ENCODE peak calls at places on chromosomes 6 and 20, in eight cellular contexts. E is H1, Q is SJSA1, D is bronchial epithelial cell, B is spleen, F is aorta, Y is GM06990, H is Caco-2. S is an unnamed sample. For H3K36me3, the result is how much of the 10 kb centered on the place peaks cover.

GRCh38 chr6:142015011-142015410 is 117.7 kb upstream of the GJE1 start:
- DNase-seq in F (no peak), B (no peak), Y (no peak), D (no peak), E (no peak), H (no peak), Q (no peak), S (no peak)

GRCh38 chr20:48524582-48524981 is 303.2 kb downstream of the PREX1 start:
- DNase-seq in Q (no peak), H (no peak), D (no peak), B (no peak), E (peak), Y (no peak), F (no peak), S (no peak)

GRCh38 chr6:10976571-10976970 is 67.5 kb downstream of the ELOVL2 start:
- DNase-seq in Y (no peak), F (no peak), Q (no peak), E (no peak), D (no peak), H (no peak), B (no peak), S (no peak)

GRCh38 chr20:53652859-53653520 is 59.4 kb upstream of the ZNF217 start:
- DNase-seq in E (no peak), B (no peak), Y (no peak), Q (no peak), D (no peak), H (no peak), F (no peak), S (no peak)

GRCh38 chr20:38997622-38998021 is 35.5 kb downstream of the DHX35 start:
- DNase-seq in Q (no peak), D (no peak), E (no peak), Y (peak), F (no peak), H (no peak), B (no peak), S (no peak)

GRCh38 chr6:160767019-160767646 is 65.1 kb downstream of the PLG start:
- DNase-seq in D (peak), E (peak), Q (no peak), Y (peak), B (peak), F (peak), H (no peak), S (peak)

GRCh38 chr6:14781707-14782306 is 464.1 kb upstream of the JARID2 start:
- DNase-seq in Q (no peak), F (no peak), H (no peak), E (no peak), Y (no peak), B (no peak), D (no peak), S (no peak)

GRCh38 chr6:31794294-31794865 is 1.2 kb downstream of the VARS1 start:
- DNase-seq in B (no peak), F (no peak), H (no peak), Q (no peak), E (no peak), D (peak), Y (no peak), S (no peak)

GRCh38 chr20:52749938-52750337 is 222.2 kb upstream of the TSHZ2 start:
- DNase-seq in H (no peak), F (no peak), E (no peak), Y (no peak), B (no peak), D (no peak), Q (no peak), S (no peak)

GRCh38 chr6:112636650-112637260 is 289.6 kb downstream of the RFPL4B start:
- DNase-seq in B (no peak), Q (no peak), D (peak), F (no peak), H (no peak), Y (no peak), E (no peak), S (no peak)

DNA sequence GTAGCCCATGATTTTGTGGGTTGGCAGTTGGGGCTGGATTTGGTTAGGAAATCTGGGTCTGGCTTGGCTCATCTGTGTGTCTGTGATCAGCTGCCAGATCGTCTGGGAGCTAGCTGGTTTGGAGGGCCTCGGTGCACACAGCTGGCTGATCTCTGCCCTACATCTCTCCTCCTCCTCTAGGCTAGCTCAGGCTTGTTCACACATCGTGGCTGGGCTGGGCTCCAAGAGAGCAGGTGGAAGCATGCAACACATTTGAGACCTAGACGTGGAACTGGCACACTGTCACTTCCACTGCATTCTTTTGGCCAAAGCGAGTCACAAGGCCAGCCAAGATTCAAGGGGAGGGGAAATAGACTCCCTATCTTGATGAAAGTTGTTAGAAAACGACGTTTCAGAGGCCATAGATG is 15.9 kb downstream of the NDUFAF5 start:
- DNase-seq in Q (no peak), D (peak), H (no peak), E (no peak), Y (no peak), F (peak), B (no peak), S (peak)
- H3K36me3 ChIP-seq in Q (half or more), D (under half), H (under half), E (under half), Y (under half), F (under half), B (half or more), S (under half)

DNA sequence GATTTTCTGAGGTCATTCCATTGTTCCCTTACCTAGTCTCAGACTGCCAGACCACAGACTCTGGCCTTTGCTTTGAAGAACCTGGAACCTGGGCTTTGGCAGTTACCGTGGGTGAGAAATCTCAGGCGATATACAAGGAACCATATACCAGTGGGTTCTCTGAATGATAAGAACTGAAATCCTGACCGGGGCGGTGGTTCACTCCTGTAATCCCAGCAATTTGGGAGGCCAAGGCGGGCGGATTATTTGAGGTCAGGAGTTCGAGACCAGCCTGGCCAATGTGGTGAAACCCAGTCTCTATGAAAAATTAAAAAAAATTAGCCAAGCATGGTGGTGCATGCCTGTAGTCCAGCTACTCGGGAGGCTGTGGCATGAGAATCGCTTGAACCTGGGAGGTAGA is 14.3 kb upstream of the SGK2 start:
- DNase-seq in Q (no peak), D (no peak), Y (no peak), F (no peak), E (no peak), B (peak), H (peak), S (no peak)
- H3K36me3 ChIP-seq in Q (under half), D (under half), Y (under half), F (under half), E (under half), B (under half), H (under half), S (under half)

DNA sequence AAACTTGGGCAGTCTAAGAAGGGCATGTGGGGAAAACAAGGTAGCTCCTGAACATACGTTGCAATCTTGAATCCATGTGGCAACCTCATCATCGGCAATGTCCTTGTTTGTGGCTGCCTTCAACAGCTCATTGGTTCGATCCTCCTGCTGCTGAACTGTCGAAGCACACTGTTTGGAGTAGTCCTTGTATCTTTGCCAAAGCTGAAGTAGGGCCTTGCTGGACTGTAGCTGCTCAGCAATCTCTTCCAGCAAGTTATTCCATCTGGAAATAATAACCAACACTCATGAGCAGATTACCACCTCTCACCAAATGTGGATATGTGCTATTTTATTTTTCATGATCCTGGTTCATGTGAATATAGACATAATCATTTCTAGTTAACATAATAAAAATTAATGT is 413.3 kb downstream of the ESR1 start:
- DNase-seq in Y (no peak), H (no peak), F (no peak), Q (no peak), B (no peak), D (no peak), E (no peak), S (no peak)
- H3K36me3 ChIP-seq in Y (under half), H (under half), F (under half), Q (half or more), B (half or more), D (under half), E (under half), S (under half)

DNA sequence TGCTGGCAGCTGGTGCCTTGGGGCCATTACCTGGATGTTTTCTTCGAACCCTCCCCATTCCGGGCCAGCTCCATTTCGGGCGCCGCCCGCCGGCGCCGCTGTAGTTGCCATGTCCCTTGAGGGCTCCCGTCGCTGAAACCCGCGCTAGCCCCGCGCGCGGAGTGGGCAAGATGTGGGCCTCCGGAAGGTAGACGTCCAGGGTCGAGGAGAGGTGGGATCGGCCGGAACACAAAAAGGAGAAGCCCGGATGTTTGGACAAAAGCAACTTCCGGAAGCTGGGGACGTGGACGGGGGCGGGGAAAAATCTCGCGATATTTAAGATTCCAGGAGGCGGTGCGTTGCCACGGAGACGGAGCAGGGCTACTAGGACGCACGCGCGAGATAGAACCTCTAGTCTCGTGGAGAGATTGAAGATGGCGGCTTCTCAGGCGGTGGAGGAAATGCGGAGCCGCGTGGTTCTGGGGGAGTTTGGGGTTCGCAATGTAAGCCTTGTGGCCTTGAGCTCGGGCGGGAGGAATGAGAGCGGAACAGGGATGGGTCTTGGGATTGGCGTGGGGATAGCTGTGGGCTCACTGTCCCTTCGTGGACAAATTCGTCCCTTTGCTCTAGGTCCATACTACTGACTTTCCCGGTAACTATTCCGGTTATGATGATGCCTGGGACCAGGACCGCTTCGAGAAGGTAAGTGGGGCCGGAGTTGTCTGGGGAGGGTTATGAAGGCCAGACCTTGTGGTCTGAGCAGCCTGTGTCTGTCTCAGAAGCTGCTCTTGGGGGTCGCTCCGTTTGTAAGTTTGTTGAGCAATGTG is at the start of the genes POLR1C and YIPF3:
- DNase-seq in H (peak), F (peak), Y (peak), D (peak), Q (peak), E (peak), B (peak), S (peak)
- H3K36me3 ChIP-seq in H (under half), F (under half), Y (under half), D (under half), Q (half or more), E (under half), B (half or more), S (half or more)

S was measured in sigmoid colon.